ENCODE peak calls at places on chromosomes 2 and 18, in seven cellular contexts. M is left ventricle myocardium inferior, Y is tibial artery, U is right lobe of liver, O is heart left ventricle, N is mesendoderm, P is lower lobe of right lung. I is an unnamed sample.

GRCh38 chr2:166610180-166610919 is 116.3 kb upstream of the SCN7A start:
- DNase-seq in U (no peak), M (no peak), O (peak; percentile 25), N (peak; percentile 71), Y (no peak), P (no peak), I (no peak)

GRCh38 chr18:45686892-45687611 is 36.9 kb upstream of the SLC14A1 start:
- DNase-seq in M (no peak), U (no peak), Y (no peak), P (peak; percentile 72), O (no peak), N (no peak), I (no peak)

GRCh38 chr18:2089416-2089815 is 481.9 kb downstream of the METTL4 start:
- DNase-seq in M (no peak), O (no peak), U (no peak), P (no peak), N (no peak), Y (no peak), I (no peak)

GRCh38 chr18:1034971-1035370 is 130.3 kb downstream of the ADCYAP1 start:
- DNase-seq in O (no peak), U (no peak), N (no peak), P (no peak), M (no peak), Y (no peak), I (no peak)

GRCh38 chr2:116517936-116518335 is 1296.6 kb upstream of the DDX18 start:
- DNase-seq in U (no peak), N (peak; percentile 82), O (no peak), M (no peak), Y (no peak), P (no peak), I (no peak)

GRCh38 chr18:74963820-74964446 is 245.0 kb downstream of the PTGR3 start:
- DNase-seq in P (peak; percentile 59), Y (no peak), U (no peak), N (peak; percentile 66), O (peak; percentile 55), M (no peak), I (peak; percentile 25)

GRCh38 chr18:75115514-75115913 is 93.4 kb downstream of the PTGR3 start:
- DNase-seq in M (no peak), N (no peak), Y (no peak), P (no peak), O (no peak), U (no peak), I (peak; percentile 57)

GRCh38 chr2:158191076-158191566 is 89.4 kb downstream of the UPP2 start:
- DNase-seq in N (no peak), U (no peak), M (no peak), Y (no peak), P (no peak), O (no peak), I (no peak)

GRCh38 chr2:218638372-218638771 is 21.1 kb downstream of the ZNF142 start:
- DNase-seq in U (no peak), P (no peak), O (no peak), M (no peak), N (no peak), Y (no peak), I (no peak)

GRCh38 chr18:50814387-50814786 is 5.4 kb downstream of the MRO start:
- DNase-seq in O (no peak), U (no peak), M (no peak), P (no peak), N (no peak), Y (no peak), I (no peak)

GRCh38 chr2:190408538-190409271 is 550 bp downstream of the MFSD6 start:
- DNase-seq in P (peak; percentile 78), U (peak; percentile 65), M (peak; percentile 28), N (peak; percentile 15), Y (peak; percentile 73), O (peak; percentile 55), I (no peak)

GRCh38 chr18:72830109-72830508 is 37.7 kb downstream of the NETO1 start:
- DNase-seq in M (peak; percentile 48), Y (no peak), N (peak; percentile 63), O (peak; percentile 67), P (no peak), U (no peak), I (no peak)

GRCh38 chr2:47520302-47520630 is 117.3 kb downstream of the MSH2 start:
- DNase-seq in U (no peak), M (no peak), N (no peak), O (no peak), Y (no peak), P (no peak), I (no peak)

GRCh38 chr2:205765147-205765546 is 82.8 kb downstream of the NRP2 start:
- DNase-seq in N (no peak), Y (no peak), O (no peak), U (no peak), M (no peak), P (no peak), I (no peak)

GRCh38 chr2:228767196-228767595 is 503.9 kb downstream of the PID1 start:
- DNase-seq in O (no peak), N (no peak), P (no peak), U (no peak), M (no peak), Y (no peak), I (no peak)

GRCh38 chr2:150625300-150625699 is 137.8 kb upstream of the RND3 start:
- DNase-seq in P (no peak), M (no peak), Y (no peak), U (no peak), N (no peak), O (no peak), I (no peak)

DNA sequence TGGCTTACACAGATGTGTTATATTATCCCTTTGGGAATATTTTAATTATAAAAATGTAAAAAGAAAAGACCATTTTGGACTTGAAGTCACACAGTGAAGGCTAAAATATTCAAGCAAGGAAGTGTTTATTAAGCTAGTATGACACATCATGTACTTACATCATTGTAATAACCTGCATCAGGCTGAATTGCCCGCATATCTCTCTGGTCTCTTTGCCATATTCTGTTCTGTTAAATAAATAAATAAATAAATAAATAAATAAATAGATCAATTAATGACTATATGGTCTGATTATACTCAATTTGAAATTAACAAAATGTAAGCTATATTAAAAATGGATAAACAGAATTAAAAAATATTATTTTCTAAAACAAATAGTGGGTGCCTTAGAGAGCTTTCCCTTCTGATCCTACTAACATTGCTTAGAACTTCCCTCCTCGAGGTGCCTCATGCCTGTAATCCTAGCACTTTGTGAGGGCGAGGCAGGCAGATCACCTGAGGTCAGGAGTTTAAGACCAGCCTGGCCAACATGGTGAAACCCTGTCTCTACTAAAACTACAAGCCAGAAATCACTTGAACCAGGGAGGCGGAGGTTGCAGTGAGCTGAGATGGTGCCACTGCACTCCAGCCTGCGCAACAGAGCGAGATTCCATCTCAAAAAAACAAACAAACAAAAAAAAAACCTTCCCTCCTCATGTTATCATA is 42.0 kb downstream of the WDR33 start:
- DNase-seq in M (no peak), P (no peak), N (no peak), U (no peak), O (no peak), Y (no peak), I (no peak)
- H3K36me3 ChIP-seq in M (peaks cover 56% of the 10 kb centered on the region), P (peaks cover 73% of the 10 kb centered on the region), N (peaks cover 4% of the 10 kb centered on the region), U (no peaks in the 10 kb centered on the region), O (peaks cover 73% of the 10 kb centered on the region), Y (peaks cover 50% of the 10 kb centered on the region), I (peaks cover 52% of the 10 kb centered on the region)

GRCh38 chr18:9477509-9477908 is 2.2 kb downstream of the RALBP1 start:
- DNase-seq in M (no peak), N (no peak), U (no peak), O (no peak), Y (no peak), P (no peak), I (no peak)

GRCh38 chr18:9478545-9478944 is 3.2 kb downstream of the RALBP1 start:
- DNase-seq in N (no peak), O (no peak), P (no peak), Y (no peak), M (no peak), U (peak; percentile 51), I (no peak)

GRCh38 chr18:9483526-9483925 is 8.2 kb downstream of the RALBP1 start:
- DNase-seq in P (no peak), O (no peak), M (no peak), N (no peak), Y (no peak), U (no peak), I (no peak)

GRCh38 chr18:9488535-9488934 is 13.2 kb downstream of the RALBP1 start:
- DNase-seq in M (no peak), U (no peak), N (no peak), O (no peak), P (no peak), Y (no peak), I (no peak)

GRCh38 chr18:9482790-9483189 is 7.5 kb downstream of the RALBP1 start:
- DNase-seq in N (no peak), O (no peak), U (no peak), M (no peak), Y (no peak), P (no peak), I (no peak)
- H3K36me3 ChIP-seq in N (no peaks in the 10 kb centered on the region), O (peaks cover 22% of the 10 kb centered on the region), U (no peaks in the 10 kb centered on the region), M (peaks cover 13% of the 10 kb centered on the region), Y (peaks cover 20% of the 10 kb centered on the region), P (peaks cover 11% of the 10 kb centered on the region), I (peaks cover 19% of the 10 kb centered on the region)

DNA sequence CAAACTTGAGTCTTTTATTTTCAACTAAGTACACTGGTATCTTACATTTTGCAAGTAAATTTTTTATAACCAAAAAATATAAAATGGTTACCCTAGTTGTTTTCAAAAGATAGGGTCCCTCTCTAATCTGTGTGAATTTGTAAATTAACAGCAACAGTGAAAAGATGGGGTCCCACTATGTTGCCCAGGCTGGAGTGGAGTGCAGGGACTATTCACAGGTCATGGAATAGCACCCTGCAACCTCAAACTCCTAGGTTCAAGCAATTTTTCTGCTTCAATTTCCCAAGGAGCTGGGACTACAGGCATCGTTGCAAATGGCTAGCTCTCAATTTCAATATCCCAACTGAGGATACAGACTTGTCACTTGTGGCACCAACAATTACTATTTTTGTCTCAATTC is 12.1 kb downstream of the CCT4 start:
- DNase-seq in U (no peak), M (no peak), Y (no peak), N (no peak), P (no peak), O (no peak), I (no peak)
- H3K36me3 ChIP-seq in U (peaks cover 5% of the 10 kb centered on the region), M (peaks cover 99% of the 10 kb centered on the region), Y (peaks cover 97% of the 10 kb centered on the region), N (peaks cover 17% of the 10 kb centered on the region), P (peaks cover 100% of the 10 kb centered on the region), O (peaks cover 100% of the 10 kb centered on the region), I (peaks cover 98% of the 10 kb centered on the region)

GRCh38 chr2:143402462-143402861 is 273.2 kb downstream of the ARHGAP15 start:
- DNase-seq in U (no peak), Y (no peak), N (no peak), O (no peak), M (no peak), P (no peak), I (no peak)

GRCh38 chr2:143398701-143399260 is 269.6 kb downstream of the ARHGAP15 start:
- DNase-seq in U (no peak), M (no peak), Y (no peak), P (no peak), N (no peak), O (no peak), I (no peak)

GRCh38 chr2:143397886-143398614 is 268.8 kb downstream of the ARHGAP15 start:
- DNase-seq in U (no peak), M (no peak), O (no peak), Y (no peak), P (no peak), N (no peak), I (no peak)

GRCh38 chr2:143399679-143400078 is 270.5 kb downstream of the ARHGAP15 start:
- DNase-seq in N (no peak), U (no peak), P (no peak), O (no peak), Y (no peak), M (no peak), I (no peak)
- H3K36me3 ChIP-seq in N (no peaks in the 10 kb centered on the region), U (no peaks in the 10 kb centered on the region), P (no peaks in the 10 kb centered on the region), O (no peaks in the 10 kb centered on the region), Y (no peaks in the 10 kb centered on the region), M (no peaks in the 10 kb centered on the region), I (no peaks in the 10 kb centered on the region)

GRCh38 chr18:62571037-62571436 is 48.2 kb downstream of the ZCCHC2 start:
- DNase-seq in O (no peak), N (no peak), P (no peak), Y (no peak), U (no peak), M (no peak), I (no peak)
- H3K36me3 ChIP-seq in O (peaks cover 100% of the 10 kb centered on the region), N (no peaks in the 10 kb centered on the region), P (peaks cover 97% of the 10 kb centered on the region), Y (peaks cover 86% of the 10 kb centered on the region), U (peaks cover 5% of the 10 kb centered on the region), M (peaks cover 97% of the 10 kb centered on the region), I (peaks cover 16% of the 10 kb centered on the region)